ENCODE peak calls at places on chromosomes 1 and 21, in ten cellular contexts. J, Z, I, M, K, O, C, E, D and B are unnamed samples.

GRCh38 chr1:225762002-225762441 is 15.6 kb upstream of the SRP9 start:
- DNase-seq in M (peak), J (peak), Z (no peak), D (no peak), C (no peak), E (no peak), K (no peak), O (no peak), I (no peak), B (no peak)

GRCh38 chr1:248886237-248886895 is 19.7 kb upstream of the PGBD2 start:
- DNase-seq in J (no peak), E (no peak), O (no peak), D (no peak), Z (peak), C (no peak), I (no peak), M (peak), K (no peak), B (no peak)

GRCh38 chr1:49971088-49971487 is 52.7 kb downstream of the AGBL4 start:
- DNase-seq in K (peak), I (no peak), C (no peak), Z (no peak), J (no peak), D (no peak), O (no peak), E (no peak), M (no peak), B (peak)

GRCh38 chr1:236341298-236341697 is 52.8 kb upstream of the EDARADD start:
- DNase-seq in O (no peak), J (no peak), K (no peak), I (no peak), M (no peak), D (no peak), C (no peak), E (no peak), Z (no peak), B (no peak)

GRCh38 chr1:1946540-1946939 is 27.5 kb upstream of the TMEM52 start:
- DNase-seq in M (peak), K (no peak), Z (no peak), O (peak), E (no peak), I (peak), D (no peak), J (no peak), C (no peak), B (no peak)

GRCh38 chr1:184075040-184076029 is 23.8 kb downstream of the TSEN15 start:
- DNase-seq in I (peak), Z (peak), K (peak), E (peak), M (peak), C (peak), O (no peak), J (no peak), D (peak), B (peak)

GRCh38 chr1:94115900-94116436 is 5.0 kb downstream of the ABCA4 start:
- DNase-seq in O (no peak), I (no peak), M (no peak), C (no peak), K (no peak), D (no peak), J (no peak), Z (peak), E (no peak), B (no peak)

GRCh38 chr1:182602945-182603645 is 1.1 kb downstream of the RGS16 start:
- DNase-seq in K (no peak), M (no peak), J (peak), O (no peak), Z (no peak), C (peak), D (no peak), E (no peak), I (no peak), B (no peak)

GRCh38 chr1:243798726-243799125 is 51.3 kb downstream of the AKT3 start:
- DNase-seq in M (peak), O (no peak), C (no peak), J (no peak), I (no peak), K (peak), Z (peak), D (no peak), E (no peak), B (peak)

GRCh38 chr1:176341656-176342055 is 121.3 kb upstream of the PAPPA2 start:
- DNase-seq in M (no peak), E (no peak), J (no peak), K (no peak), D (no peak), I (no peak), Z (no peak), O (no peak), C (no peak), B (no peak)

GRCh38 chr1:204359474-204360255 is at the start of gene PLEKHA6:
- DNase-seq in I (peak), C (no peak), Z (no peak), K (no peak), M (peak), J (peak), E (no peak), D (no peak), O (peak), B (peak)

GRCh38 chr21:45822429-45823099 is 159.0 kb upstream of the COL6A1 start:
- DNase-seq in E (no peak), D (no peak), O (no peak), M (no peak), Z (no peak), J (no peak), K (no peak), I (no peak), C (no peak), B (no peak)

GRCh38 chr1:164702664-164703063 is 143.7 kb downstream of the PBX1 start:
- DNase-seq in K (no peak), D (no peak), I (no peak), C (no peak), J (no peak), M (no peak), O (no peak), E (no peak), Z (no peak), B (no peak)

GRCh38 chr1:244654284-244655038 is 1.5 kb downstream of the DESI2 start:
- DNase-seq in K (peak), O (no peak), C (no peak), M (no peak), J (no peak), E (no peak), Z (no peak), D (no peak), I (no peak), B (peak)

GRCh38 chr1:228794810-228795209 is 59.5 kb downstream of the RHOU start:
- DNase-seq in E (peak), O (no peak), K (no peak), I (no peak), C (no peak), Z (no peak), D (no peak), J (no peak), M (no peak), B (no peak)

GRCh38 chr1:219441884-219442283 is 171.0 kb downstream of the ZC3H11B start:
- DNase-seq in O (no peak), K (no peak), Z (no peak), C (no peak), J (no peak), E (no peak), D (no peak), M (no peak), I (no peak), B (no peak)

GRCh38 chr1:162384601-162385279 is 3.2 kb downstream of the C1orf226 start:
- DNase-seq in C (no peak), E (no peak), Z (no peak), M (no peak), J (peak), D (no peak), O (no peak), I (no peak), K (no peak), B (no peak)

GRCh38 chr1:18373882-18374493 is 106.7 kb upstream of the KLHDC7A start:
- DNase-seq in J (no peak), Z (no peak), M (no peak), E (peak), K (no peak), D (peak), C (peak), O (no peak), I (no peak), B (peak)

GRCh38 chr1:69611316-69611715 is 43.6 kb downstream of the LRRC7 start:
- DNase-seq in C (no peak), O (no peak), J (no peak), K (peak), Z (no peak), I (no peak), D (no peak), E (no peak), M (no peak), B (no peak)

GRCh38 chr1:42971848-42972291 is 13.2 kb upstream of the SLC2A1 start:
- DNase-seq in C (no peak), I (no peak), K (no peak), D (no peak), J (no peak), E (no peak), Z (peak), M (no peak), O (no peak), B (peak)

GRCh38 chr1:89938171-89939055 is 56.5 kb upstream of the ZNF326 start:
- DNase-seq in D (no peak), Z (no peak), K (no peak), E (no peak), O (no peak), I (no peak), C (no peak), J (no peak), M (peak), B (no peak)

GRCh38 chr1:236663934-236664333 is 22.4 kb upstream of the ACTN2 start:
- DNase-seq in O (no peak), K (no peak), J (no peak), M (no peak), I (no peak), Z (no peak), C (no peak), D (no peak), E (no peak), B (no peak)

GRCh38 chr1:178241837-178242236 is 147.9 kb downstream of the RASAL2 start:
- DNase-seq in C (no peak), O (no peak), M (no peak), D (no peak), E (no peak), K (no peak), I (no peak), Z (no peak), J (no peak), B (no peak)

GRCh38 chr21:42845296-42845965 is 33.9 kb downstream of the WDR4 start:
- DNase-seq in E (no peak), O (peak), C (no peak), D (no peak), J (peak), I (no peak), Z (no peak), K (no peak), M (no peak), B (no peak)

DNA sequence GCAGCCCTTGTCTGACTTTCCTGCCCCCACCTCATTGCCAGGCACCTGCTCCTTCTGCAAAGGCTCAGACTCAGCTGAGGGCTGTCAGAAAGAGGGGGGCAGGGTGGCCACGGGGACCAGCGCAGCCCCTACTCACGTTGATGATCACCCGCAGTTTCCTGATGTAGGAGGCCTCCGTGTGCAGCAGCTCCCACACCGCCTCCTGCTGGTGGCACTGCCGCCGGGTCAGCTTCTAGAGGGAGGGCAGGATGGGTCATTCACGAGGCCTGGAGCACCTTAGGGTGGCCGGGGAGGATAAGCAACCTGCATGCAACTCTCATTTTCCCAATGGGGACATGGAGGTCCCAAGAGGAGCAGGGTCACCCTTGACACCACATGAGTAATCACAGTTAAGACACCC is 6.4 kb upstream of the TNFRSF25 start:
- DNase-seq in O (no peak), M (no peak), C (no peak), E (no peak), J (no peak), K (no peak), I (no peak), Z (no peak), D (peak), B (no peak)
- TF ChIP-seq CTCF in O (peak), M (peak), C (peak), E (peak), J (no peak), K (peak), I (no peak), Z (peak), D (peak), B (peak)

GRCh38 chr1:206037521-206037920 is 13.8 kb upstream of the CTSE start:
- DNase-seq in D (no peak), I (no peak), O (no peak), J (no peak), M (no peak), E (no peak), Z (no peak), C (no peak), K (no peak), B (no peak)

GRCh38 chr1:206036661-206037455 is 13.2 kb upstream of the CTSE start:
- DNase-seq in C (peak), J (no peak), M (no peak), I (no peak), D (no peak), O (no peak), Z (no peak), E (no peak), K (no peak), B (no peak)

GRCh38 chr1:206039046-206039929 is 13.7 kb upstream of the RHEX start:
- DNase-seq in D (no peak), C (no peak), J (no peak), O (no peak), I (no peak), K (no peak), M (no peak), Z (no peak), E (no peak), B (no peak)

GRCh38 chr1:206040328-206040727 is 12.6 kb upstream of the RHEX start:
- DNase-seq in Z (no peak), O (no peak), M (no peak), I (no peak), K (no peak), J (no peak), E (no peak), C (no peak), D (no peak), B (no peak)

DNA sequence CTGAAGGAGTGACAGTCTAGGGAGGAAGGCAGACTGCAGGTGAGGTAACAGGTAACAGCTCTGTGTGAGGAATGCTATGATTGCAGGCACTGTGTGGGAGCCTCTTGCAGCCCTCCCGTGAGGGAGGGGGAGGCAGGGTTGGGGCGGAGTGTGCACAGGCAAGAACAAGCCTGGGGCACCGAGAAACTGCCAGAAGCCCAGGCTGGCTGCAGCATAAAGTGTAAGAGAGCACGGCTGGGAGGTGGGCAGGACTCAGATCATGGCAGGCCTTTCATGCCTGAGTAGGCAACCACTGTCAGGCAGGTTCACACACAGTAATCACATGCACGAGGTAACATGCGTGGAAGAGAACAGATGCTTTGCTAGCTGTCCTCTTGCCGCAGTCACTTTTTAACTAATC is 11.3 kb upstream of the RHEX start:
- DNase-seq in K (peak), C (peak), Z (no peak), O (no peak), J (no peak), D (no peak), E (no peak), M (no peak), I (no peak), B (peak)
- TF ChIP-seq CTCF in K (no peak), C (no peak), Z (no peak), O (no peak), J (no peak), D (no peak), E (no peak), M (no peak), I (no peak), B (no peak)

DNA sequence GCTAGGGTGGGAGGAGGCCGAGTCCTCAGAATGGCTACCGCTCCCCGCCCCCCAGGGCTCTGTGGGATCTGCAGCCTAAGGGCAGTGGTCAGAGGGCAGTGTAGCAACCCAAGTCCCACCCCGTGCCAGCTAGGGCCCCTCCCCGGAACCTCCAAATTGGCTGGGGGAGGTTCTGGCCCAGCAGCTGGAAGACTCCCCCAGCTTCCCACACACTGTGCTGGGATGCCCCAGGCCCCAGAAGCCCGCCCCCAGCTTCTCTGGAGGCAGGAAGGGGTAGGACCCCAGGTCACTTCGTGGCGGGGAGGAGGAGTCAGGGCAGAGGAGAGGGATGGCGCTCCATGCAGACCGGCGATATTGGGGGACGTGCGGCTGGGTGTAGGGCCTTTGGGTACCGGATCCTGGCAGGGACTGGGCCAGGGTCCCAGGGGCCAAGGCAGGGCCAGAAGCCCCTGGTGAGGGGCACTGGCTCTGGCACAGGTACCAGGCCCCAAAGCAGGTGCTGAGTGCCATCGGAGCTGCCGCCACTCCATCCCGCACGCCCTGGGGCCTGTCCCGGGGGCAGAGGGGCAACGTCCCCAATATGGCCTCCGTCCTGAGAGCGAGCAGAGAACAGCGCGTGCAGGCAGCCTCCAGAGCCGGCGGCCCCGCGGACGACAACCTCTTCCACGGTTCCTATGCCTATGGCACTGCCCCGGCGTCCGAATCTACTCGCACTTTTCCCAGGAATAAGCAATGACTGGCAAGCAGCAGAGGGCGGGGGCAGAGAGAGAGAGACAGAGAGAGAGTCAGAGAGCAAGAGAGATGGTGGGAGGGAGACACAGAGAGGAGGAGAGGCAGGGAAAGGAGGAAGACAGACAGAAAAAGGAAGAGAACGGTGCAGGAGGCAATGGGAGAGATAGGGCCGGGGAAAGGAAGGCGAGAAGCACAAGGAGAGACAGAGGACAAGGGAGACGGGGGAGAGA is 65.7 kb downstream of the RAP1GAP start:
- DNase-seq in D (no peak), K (no peak), E (no peak), O (no peak), C (no peak), I (no peak), Z (no peak), M (no peak), J (no peak), B (no peak)
- TF ChIP-seq CTCF in D (no peak), K (no peak), E (no peak), O (no peak), C (no peak), I (no peak), Z (no peak), M (no peak), J (no peak), B (no peak)

DNA sequence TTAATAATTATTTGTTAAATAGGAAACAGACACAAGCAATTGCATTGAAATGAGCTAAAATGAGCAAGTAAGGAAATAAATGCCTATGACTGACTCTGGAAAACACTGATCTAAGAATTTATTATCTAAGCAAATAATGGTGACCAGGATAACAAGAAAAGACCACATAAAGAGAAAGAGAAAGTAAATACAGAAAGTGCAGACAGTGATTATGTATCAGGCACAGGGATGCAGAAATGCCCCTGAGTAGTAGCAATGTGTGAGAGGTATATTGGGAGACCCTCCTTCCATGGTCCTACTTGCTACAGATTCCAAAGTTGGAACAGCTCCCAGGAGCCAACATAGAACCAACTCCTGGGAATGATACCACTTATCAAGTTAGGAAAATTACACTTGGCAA is 33.3 kb upstream of the MUTYH start:
- DNase-seq in C (no peak), O (no peak), K (no peak), E (no peak), Z (no peak), I (no peak), D (no peak), J (no peak), M (no peak), B (no peak)
- TF ChIP-seq CTCF in C (no peak), O (no peak), K (no peak), E (no peak), Z (no peak), I (no peak), D (no peak), J (no peak), M (no peak), B (no peak)

DNA sequence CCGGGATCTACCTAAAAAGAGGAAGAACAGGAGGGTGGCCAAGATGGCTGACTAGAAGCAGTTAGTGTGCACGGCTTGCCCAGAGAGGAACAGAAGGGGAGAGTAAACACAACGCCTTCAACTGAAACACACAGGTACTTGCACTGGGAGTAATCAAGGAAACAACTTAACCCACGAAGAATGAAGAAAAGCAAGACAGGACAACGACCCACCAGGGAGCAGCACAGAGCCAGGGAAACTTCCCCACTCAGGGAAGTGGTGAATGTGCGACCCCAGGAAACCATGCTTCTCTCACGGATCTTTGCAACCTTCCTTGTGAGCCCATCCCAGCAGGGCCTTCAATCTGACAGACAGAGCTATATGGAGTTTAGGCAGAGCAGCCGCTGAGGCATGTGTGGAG is 46.1 kb downstream of the ACKR1 start:
- DNase-seq in C (no peak), K (no peak), E (no peak), M (no peak), I (no peak), O (no peak), J (no peak), Z (no peak), D (peak), B (no peak)
- TF ChIP-seq CTCF in C (no peak), K (peak), E (no peak), M (no peak), I (no peak), O (no peak), J (no peak), Z (no peak), D (no peak), B (no peak)

DNA sequence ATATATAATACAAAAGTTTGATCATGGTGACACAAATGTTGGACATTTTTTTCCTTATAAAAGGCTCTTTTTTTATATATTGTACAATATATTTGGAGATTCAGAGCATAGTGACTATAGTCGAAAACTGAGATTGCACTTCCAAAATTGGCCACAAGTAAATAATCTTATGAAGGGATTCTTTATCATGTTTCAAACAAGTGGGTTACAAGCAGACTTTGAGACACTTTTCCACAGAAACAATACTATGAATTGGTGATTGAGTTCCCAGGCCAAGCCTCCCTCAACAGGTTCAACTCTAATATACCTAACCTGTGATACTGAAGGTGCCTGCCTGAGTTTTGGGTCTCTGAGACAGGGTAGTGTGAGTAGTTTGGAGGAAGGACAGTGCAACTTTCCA is 13.8 kb downstream of the LEPR start:
- DNase-seq in I (no peak), O (no peak), E (no peak), K (no peak), M (peak), J (no peak), C (no peak), Z (no peak), D (no peak), B (no peak)
- TF ChIP-seq CTCF in I (no peak), O (peak), E (no peak), K (peak), M (no peak), J (no peak), C (peak), Z (no peak), D (peak), B (no peak)